ENCODE peak calls at places on chromosomes 11 and 22, in four cellular contexts. R is K562, X is H1, F is GM12878. Y is an unnamed sample.

GRCh38 chr11:58525037-58525614 is 17.2 kb upstream of the OR5B21 start:
- DNase-seq in R (no peak), X (no peak), F (peak; percentile 79), Y (no peak)

GRCh38 chr22:38098410-38099249 is 11.9 kb downstream of the BAIAP2L2 start:
- DNase-seq in R (no peak), X (no peak), F (no peak), Y (peak; percentile 69)

GRCh38 chr11:8287297-8288070 is 23.8 kb upstream of the LMO1 start:
- DNase-seq in R (no peak), X (peak; percentile 30), F (no peak), Y (no peak)

GRCh38 chr11:61173456-61173855 is 12.2 kb upstream of the VPS37C start:
- DNase-seq in R (peak; percentile 46), X (no peak), F (no peak), Y (peak; percentile 34)

GRCh38 chr22:41833369-41834004 is 582 bp downstream of the SREBF2 start:
- DNase-seq in R (peak; percentile 30), X (peak; percentile 63), F (no peak), Y (no peak)

GRCh38 chr11:11995601-11996000 is 12.8 kb downstream of the DKK3 start:
- DNase-seq in R (no peak), X (no peak), F (no peak), Y (no peak)

GRCh38 chr11:69705246-69705856 is 1.5 kb upstream of the FGF19 start:
- DNase-seq in R (no peak), X (peak; percentile 63), F (no peak), Y (no peak)

GRCh38 chr11:35723493-35724284 is 61.1 kb downstream of the TRIM44 start:
- DNase-seq in R (no peak), X (no peak), F (no peak), Y (peak; percentile 27)

GRCh38 chr11:102614485-102614884 is 10.6 kb downstream of the MMP20 start:
- DNase-seq in R (no peak), X (no peak), F (no peak), Y (no peak)

GRCh38 chr22:43821606-43822425 is 9.7 kb upstream of the EFCAB6 start:
- DNase-seq in R (no peak), X (peak; percentile 47), F (no peak), Y (no peak)

GRCh38 chr22:37639771-37640590 is 512 bp downstream of the SH3BP1 start:
- DNase-seq in R (peak; percentile 54), X (no peak), F (no peak), Y (no peak)

GRCh38 chr22:26550498-26551033 is 38.3 kb upstream of the TFIP11 start:
- DNase-seq in R (no peak), X (no peak), F (no peak), Y (peak; percentile 98)

GRCh38 chr22:50530280-50530856 is 556 bp upstream of the TYMP start:
- DNase-seq in R (no peak), X (peak; percentile 75), F (no peak), Y (peak; percentile 44)

GRCh38 chr22:27439131-27439530 is 362.4 kb downstream of the MN1 start:
- DNase-seq in R (no peak), X (no peak), F (no peak), Y (no peak)

GRCh38 chr11:93904711-93905110 is 54.3 kb upstream of the VSTM5 start:
- DNase-seq in R (no peak), X (no peak), F (no peak), Y (no peak)

GRCh38 chr22:41403532-41404318 is 22.0 kb downstream of the TEF start:
- DNase-seq in R (peak; percentile 89), X (peak; percentile 90), F (peak; percentile 58), Y (peak; percentile 78)

GRCh38 chr22:32627091-32627490 is 152.5 kb downstream of the FBXO7 start:
- DNase-seq in R (no peak), X (no peak), F (no peak), Y (no peak)

GRCh38 chr11:75028321-75029097 is 39.8 kb downstream of the NEU3 start:
- DNase-seq in R (no peak), X (peak; percentile 26), F (no peak), Y (no peak)
- TF ChIP-seq CHD1 in R (no peak), X (no peak), F (no peak), Y (no peak)

GRCh38 chr22:46169628-46170027 is 19.3 kb downstream of the PPARA start:
- DNase-seq in R (no peak), X (no peak), F (no peak), Y (no peak)

GRCh38 chr22:46175631-46176030 is 25.3 kb downstream of the PPARA start:
- DNase-seq in R (no peak), X (no peak), F (no peak), Y (peak; percentile 86)

GRCh38 chr22:46173152-46173551 is 22.8 kb downstream of the PPARA start:
- DNase-seq in R (no peak), X (no peak), F (no peak), Y (no peak)

GRCh38 chr22:46172522-46172921 is 22.2 kb downstream of the PPARA start:
- DNase-seq in R (no peak), X (no peak), F (no peak), Y (no peak)

GRCh38 chr22:46171940-46172339 is 21.6 kb downstream of the PPARA start:
- DNase-seq in R (no peak), X (no peak), F (no peak), Y (peak; percentile 74)
- TF ChIP-seq CHD1 in R (no peak), X (no peak), F (no peak), Y (no peak)

GRCh38 chr11:64444838-64445441 is 86.0 kb downstream of the RPS6KA4 start:
- DNase-seq in R (peak; percentile 70), X (no peak), F (no peak), Y (peak; percentile 17)
- TF ChIP-seq CHD1 in R (no peak), X (no peak), F (no peak), Y (no peak)

DNA sequence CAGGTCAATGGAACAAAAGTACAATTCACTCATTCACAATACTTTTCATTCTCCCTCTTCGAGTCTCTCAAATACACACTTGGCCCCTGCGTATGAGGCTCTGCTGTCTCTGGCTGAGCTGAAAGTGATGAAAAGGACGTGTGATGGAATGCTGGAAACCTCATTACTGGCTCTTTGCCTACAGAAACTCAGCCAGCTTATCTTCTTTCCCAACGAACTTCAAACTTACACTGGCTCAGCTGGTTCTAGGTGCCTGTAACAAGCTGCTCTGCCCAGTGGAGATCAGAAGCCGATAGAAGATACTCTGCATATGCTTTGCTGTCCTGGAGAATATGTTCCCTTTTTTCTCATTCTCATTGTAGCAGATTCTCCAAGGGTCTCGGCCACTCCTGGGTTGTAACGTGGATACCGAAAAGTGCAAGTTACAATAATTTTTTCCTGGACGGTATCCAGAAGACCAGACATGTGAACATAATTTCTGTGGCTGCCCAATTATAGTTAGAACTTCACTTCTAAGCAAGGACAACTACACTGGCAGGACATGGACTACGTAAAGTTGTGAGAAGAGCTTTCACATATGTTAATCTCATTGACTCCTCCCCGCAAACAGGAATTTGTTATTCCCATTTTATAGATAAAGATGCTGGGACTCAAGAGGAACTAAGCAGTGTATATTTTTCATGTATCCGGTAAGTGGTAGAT is 405.4 kb upstream of the CCDC90B start:
- DNase-seq in R (no peak), X (no peak), F (no peak), Y (no peak)
- TF ChIP-seq CHD1 in R (no peak), X (no peak), F (no peak), Y (no peak)

GRCh38 chr11:130476200-130476921 is 27.9 kb downstream of the ADAMTS15 start:
- DNase-seq in R (no peak), X (peak; percentile 30), F (no peak), Y (peak; percentile 10)
- TF ChIP-seq CHD1 in R (no peak), X (no peak), F (no peak), Y (no peak)

GRCh38 chr11:67996622-67997459 is 7.1 kb downstream of the UNC93B1 start:
- DNase-seq in R (peak; percentile 94), X (peak; percentile 99), F (no peak), Y (no peak)
- TF ChIP-seq CHD1 in R (no peak), X (no peak), F (no peak), Y (no peak)

GRCh38 chr11:117193130-117194020 is 5.8 kb upstream of the TAGLN start:
- DNase-seq in R (no peak), X (no peak), F (no peak), Y (no peak)

GRCh38 chr11:117197006-117197405 is 2.2 kb upstream of the TAGLN start:
- DNase-seq in R (no peak), X (no peak), F (no peak), Y (no peak)

GRCh38 chr11:117195761-117196160 is 3.4 kb upstream of the TAGLN start:
- DNase-seq in R (no peak), X (no peak), F (no peak), Y (no peak)

GRCh38 chr11:117194267-117194666 is 4.9 kb upstream of the TAGLN start:
- DNase-seq in R (no peak), X (no peak), F (no peak), Y (no peak)

GRCh38 chr11:117195208-117195607 is 4.0 kb upstream of the TAGLN start:
- DNase-seq in R (no peak), X (no peak), F (no peak), Y (no peak)
- TF ChIP-seq CHD1 in R (no peak), X (no peak), F (no peak), Y (no peak)